ENCODE peak calls at places on chromosomes 3 and 15, in eight cellular contexts. D is NCI-H748 treated with DMSO at 0.1 percent for 48 hours; Q is dermis microvascular lymphatic vessel endothelial cell; N is activated CD8-positive, alpha-beta memory T cell treated with anti-CD3 and anti-CD28 coated beads for 48 hours; P is T-helper 2 cell; K is NCI-H2029 treated with DMSO at 0.1 percent for 48 hours; R is stimulated activated CD8-positive, alpha-beta memory T cell treated with anti-CD3 and anti-CD28 coated beads, Interleukin-4, amount 100 ng/mL, for 1 hour; O is PC-9. H is an unnamed sample.

GRCh38 chr3:104040896-104041295 is 1325.8 kb upstream of the ALCAM start:
- DNase-seq in K (no peak), Q (no peak), D (no peak), N (no peak), P (no peak), R (no peak), O (no peak), H (no peak)

GRCh38 chr3:99846472-99846871 is 28.8 kb downstream of the CMSS1 start:
- DNase-seq in Q (peak; percentile 59), R (no peak), P (no peak), N (no peak), D (peak; percentile 22), O (no peak), K (no peak), H (no peak)

GRCh38 chr3:194298331-194299227 is 52.5 kb downstream of the CPN2 start:
- DNase-seq in Q (no peak), D (no peak), R (no peak), K (no peak), N (no peak), O (no peak), P (no peak), H (no peak)

GRCh38 chr3:14780927-14781507 is 37.7 kb upstream of the FGD5 start:
- DNase-seq in D (peak; percentile 6), N (no peak), P (no peak), K (no peak), R (no peak), Q (peak; percentile 68), O (peak; percentile 43), H (no peak)

GRCh38 chr3:133097214-133097613 is 59.0 kb downstream of the TMEM108 start:
- DNase-seq in O (no peak), N (no peak), P (no peak), D (no peak), K (peak; percentile 23), Q (no peak), R (no peak), H (no peak)

GRCh38 chr3:63909431-63909830 is 2.8 kb downstream of the SCAANT1 start:
- DNase-seq in P (no peak), D (no peak), N (no peak), R (no peak), O (no peak), K (no peak), Q (no peak), H (no peak)

GRCh38 chr15:76285241-76285825 is 25.9 kb downstream of the ETFA start:
- DNase-seq in Q (peak; percentile 44), N (no peak), R (no peak), O (no peak), D (no peak), K (no peak), P (no peak), H (no peak)

GRCh38 chr3:15436246-15436645 is 8.8 kb downstream of the EAF1 start:
- DNase-seq in D (no peak), K (peak; percentile 69), N (no peak), Q (no peak), O (no peak), P (no peak), R (no peak), H (no peak)

GRCh38 chr15:73127302-73127936 is 75.2 kb downstream of the NEO1 start:
- DNase-seq in O (no peak), D (no peak), K (no peak), P (no peak), N (no peak), R (no peak), Q (peak; percentile 26), H (no peak)

GRCh38 chr15:59104602-59104911 is 389 bp upstream of the CCNB2 start:
- DNase-seq in R (no peak), N (no peak), P (no peak), Q (no peak), D (no peak), K (no peak), O (no peak), H (no peak)

H was measured in stimulated activated CD4-positive, alpha-beta T cell treated with anti-CD3 and anti-CD28 coated beads, Interleukin-15, amount 100 ng/mL, for 1 hour.